ENCODE peak calls at places on chromosomes 2 and 18, in five cellular contexts. E, Z, G, F and C are unnamed samples.

GRCh38 chr2:30336978-30337841 is 105.9 kb downstream of the LBH start:
- DNase-seq in E (no peak), Z (no peak), G (peak), F (peak), C (no peak)

GRCh38 chr2:225064362-225064761 is 22.1 kb upstream of the DOCK10 start:
- DNase-seq in E (no peak), Z (no peak), G (no peak), F (no peak), C (no peak)

GRCh38 chr2:127641846-127642510 is 4.0 kb upstream of the GPR17 start:
- DNase-seq in E (no peak), Z (no peak), G (peak), F (no peak), C (no peak)

GRCh38 chr18:59864446-59864764 is 35.4 kb upstream of the PMAIP1 start:
- DNase-seq in E (peak), Z (no peak), G (no peak), F (no peak), C (no peak)

GRCh38 chr2:236016496-236016895 is 151.7 kb downstream of the GBX2 start:
- DNase-seq in E (no peak), Z (no peak), G (no peak), F (no peak), C (no peak)

GRCh38 chr2:27702302-27702701 is 38.6 kb downstream of the SLC4A1AP start:
- DNase-seq in E (no peak), Z (no peak), G (no peak), F (no peak), C (no peak)

GRCh38 chr2:107542314-107542740 is 284.4 kb upstream of the RGPD4 start:
- DNase-seq in E (no peak), Z (peak), G (no peak), F (no peak), C (no peak)

GRCh38 chr18:13032173-13032572 is 41.0 kb downstream of the CEP192 start:
- DNase-seq in E (no peak), Z (no peak), G (no peak), F (no peak), C (no peak)